ENCODE peak calls at places on chromosomes 2 and 18, in six cellular contexts. A is fibroblast of the aortic adventitia, T is AG09309, B is esophagus squamous epithelium, R is thyroid gland, Z is HL-60. F is an unnamed sample.

GRCh38 chr2:173191601-173192000 is 116.0 kb downstream of the MAP3K20 start:
- DNase-seq in A (peak; percentile 44), T (no peak), B (no peak), R (no peak), Z (no peak), F (peak; percentile 46)

GRCh38 chr2:135685361-135685760 is 56.3 kb upstream of the UBXN4 start:
- DNase-seq in A (no peak), T (no peak), B (no peak), R (no peak), Z (no peak), F (peak; percentile 33)

GRCh38 chr18:8798996-8799395 is 93.6 kb downstream of the MTCL1 start:
- DNase-seq in A (no peak), T (no peak), B (no peak), R (no peak), Z (no peak), F (peak; percentile 73)

GRCh38 chr18:63518178-63519012 is 23.8 kb upstream of the SERPINB12 start:
- DNase-seq in A (peak; percentile 82), T (peak; percentile 34), B (no peak), R (peak; percentile 49), Z (peak; percentile 54), F (peak; percentile 71)

GRCh38 chr2:96325038-96325883 is at the start of gene ITPRIPL1:
- DNase-seq in A (no peak), T (no peak), B (no peak), R (no peak), Z (no peak), F (no peak)

GRCh38 chr2:62800618-62801017 is 95.1 kb downstream of the EHBP1 start:
- DNase-seq in A (no peak), T (no peak), B (no peak), R (no peak), Z (no peak), F (no peak)

GRCh38 chr2:108877506-108877905 is 90.9 kb downstream of the CCDC138 start:
- DNase-seq in A (no peak), T (no peak), B (no peak), R (no peak), Z (no peak), F (no peak)

GRCh38 chr18:8812631-8813030 is 107.3 kb downstream of the MTCL1 start:
- DNase-seq in A (no peak), T (no peak), B (no peak), R (no peak), Z (no peak), F (peak; percentile 74)

GRCh38 chr18:65057439-65058083 is 693.3 kb upstream of the CDH7 start:
- DNase-seq in A (no peak), T (no peak), B (no peak), R (no peak), Z (no peak), F (no peak)

GRCh38 chr2:23554054-23554697 is 169.2 kb downstream of the KLHL29 start:
- DNase-seq in A (peak; percentile 68), T (no peak), B (no peak), R (no peak), Z (no peak), F (peak; percentile 29)

GRCh38 chr2:162184796-162185195 is 32.7 kb upstream of the GCG start:
- DNase-seq in A (no peak), T (no peak), B (no peak), R (no peak), Z (no peak), F (no peak)

GRCh38 chr18:49944681-49945080 is 131.3 kb upstream of the ACAA2 start:
- DNase-seq in A (peak; percentile 11), T (no peak), B (no peak), R (peak; percentile 9), Z (no peak), F (no peak)

GRCh38 chr2:98346259-98347236 is at the start of gene CNGA3:
- DNase-seq in A (peak; percentile 24), T (no peak), B (no peak), R (peak; percentile 9), Z (no peak), F (peak; percentile 6)
- H3K4me3 ChIP-seq in A (peak within 1 kb of the TSS; percentile 44), T (peak within 1 kb of the TSS; percentile 35), B (peak within 1 kb of the TSS; percentile 14), R (no peak within 1 kb of the TSS), Z (no peak within 1 kb of the TSS), F (peak within 1 kb of the TSS; percentile 34)

GRCh38 chr2:226215902-226216503 is 583.6 kb downstream of the IRS1 start:
- DNase-seq in A (peak; percentile 32), T (peak; percentile 8), B (no peak), R (peak; percentile 53), Z (peak; percentile 26), F (peak; percentile 45)
- TF ChIP-seq CTCF in A (peak; percentile 57), T (peak; percentile 73), B (peak; percentile 72), R (peak; percentile 51), Z (peak; percentile 25), F (peak; percentile 72)

DNA sequence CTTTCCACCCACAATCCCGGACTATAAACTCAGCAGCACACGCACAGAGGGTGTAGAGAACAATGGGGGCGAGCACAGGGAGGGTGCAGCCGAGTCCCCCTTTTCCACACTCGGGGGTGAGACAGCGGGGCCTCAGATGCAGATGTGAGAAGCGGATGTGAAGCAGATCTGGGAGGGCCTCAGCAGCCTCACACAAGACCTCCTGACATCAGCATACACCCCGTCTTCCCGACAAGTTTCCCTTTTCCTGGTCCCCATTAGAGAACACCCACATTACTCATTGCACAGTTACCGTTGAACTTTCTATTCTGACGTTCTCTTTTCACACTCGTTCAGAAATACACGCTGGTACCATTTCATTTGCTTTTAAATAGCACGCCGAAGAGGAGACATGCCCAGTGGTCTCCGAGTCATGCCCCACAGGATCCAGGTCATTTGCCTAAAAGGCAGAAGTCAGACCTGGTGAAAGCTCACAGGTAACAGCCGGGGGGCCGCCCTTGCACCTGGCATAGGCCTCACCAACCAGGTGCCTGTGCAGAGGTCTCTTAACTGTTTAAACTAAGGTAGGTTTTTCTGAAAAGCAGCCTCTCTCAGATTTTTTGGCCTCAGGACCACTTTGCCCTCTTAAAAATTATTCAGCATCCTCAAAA is 129.5 kb upstream of the ID2 start:
- DNase-seq in A (no peak), T (no peak), B (no peak), R (no peak), Z (no peak), F (no peak)
- H3K4me3 ChIP-seq in A (no peak overlapping the region), T (no peak overlapping the region), B (no peak overlapping the region), R (no peak overlapping the region), Z (no peak overlapping the region), F (no peak overlapping the region)

DNA sequence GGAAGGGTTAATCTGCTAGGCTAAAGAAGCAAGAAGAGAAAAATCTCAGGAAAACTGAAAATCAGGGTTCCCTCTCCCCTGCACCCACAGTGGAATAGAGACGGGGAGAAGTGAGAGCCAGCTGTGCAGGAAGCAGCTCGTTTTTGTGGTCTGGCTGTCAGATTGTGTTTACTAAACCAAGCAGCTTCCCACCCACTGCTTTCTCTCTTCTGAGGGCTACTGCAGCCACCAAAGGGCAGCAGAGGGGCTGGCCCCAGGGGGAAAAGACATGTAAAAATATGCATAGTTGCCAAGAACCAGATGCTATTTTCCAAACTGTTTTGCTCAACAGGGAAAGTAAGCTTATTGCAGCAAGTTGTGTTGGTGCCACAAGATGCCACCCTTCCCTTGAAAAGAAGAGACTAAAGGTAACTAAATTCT is 72.6 kb upstream of the THUMPD2 start:
- DNase-seq in A (peak; percentile 10), T (peak; percentile 74), B (no peak), R (no peak), Z (no peak), F (peak; percentile 96)
- TF ChIP-seq CTCF in A (no peak), T (peak; percentile 49), B (no peak), R (no peak), Z (no peak), F (peak; percentile 53)

DNA sequence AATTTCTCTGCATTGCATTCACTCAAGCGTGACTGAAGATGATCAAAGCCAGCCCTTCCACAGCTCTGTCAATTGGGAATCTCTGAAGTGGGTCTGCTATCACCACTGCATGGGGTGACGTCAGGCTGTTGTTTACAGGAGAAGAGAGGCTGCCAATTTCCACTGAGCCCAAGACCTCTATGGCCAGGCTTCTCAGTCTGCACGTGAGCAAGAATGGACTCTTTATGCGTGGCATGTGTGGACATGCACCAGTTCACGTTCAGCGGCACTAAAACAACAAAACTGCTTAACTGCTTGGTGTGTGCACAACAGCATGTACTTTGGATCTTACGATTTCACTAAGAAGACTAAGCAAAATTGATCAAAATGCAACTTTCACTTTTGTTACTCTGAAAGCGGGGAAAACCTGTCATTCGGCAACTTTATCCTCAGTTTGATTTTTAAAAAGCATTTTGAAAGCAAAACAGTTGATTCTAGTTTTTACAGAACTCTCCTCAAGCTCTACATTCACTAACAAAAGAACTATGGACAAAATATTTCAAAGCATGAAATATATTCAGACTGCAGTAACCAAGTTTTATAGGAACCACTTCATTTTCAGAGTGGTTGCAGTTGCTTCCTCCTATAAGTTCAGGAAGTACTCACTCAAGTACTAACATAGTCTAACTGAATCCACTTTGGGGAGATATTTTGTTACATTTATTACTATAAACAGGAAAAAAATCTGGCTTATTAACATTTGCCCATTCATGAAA is 77.0 kb upstream of the SERTAD2 start:
- DNase-seq in A (peak; percentile 93), T (peak; percentile 59), B (no peak), R (peak; percentile 91), Z (no peak), F (peak; percentile 77)
- H3K4me3 ChIP-seq in A (peak overlapping the region; percentile 55), T (peak overlapping the region; percentile 24), B (peak overlapping the region; percentile 41), R (no peak overlapping the region), Z (no peak overlapping the region), F (peak overlapping the region; percentile 60)

F was measured in AG10803.